ENCODE peak calls at places on chromosomes 13 and 19, in four cellular contexts. M is NCI-H2081, U is non-pigmented ciliary epithelial cell, S is GM18507. H is an unnamed sample.

GRCh38 chr19:16330368-16330801 is 5.8 kb downstream of the KLF2 start:
- DNase-seq in M (no peak), U (no peak), S (no peak), H (peak; percentile 73)

GRCh38 chr19:46030861-46031550 is 8.2 kb upstream of the PGLYRP1 start:
- DNase-seq in M (no peak), U (no peak), S (no peak), H (no peak)

GRCh38 chr19:42297034-42297433 is 4.9 kb upstream of the PRR19 start:
- DNase-seq in M (no peak), U (no peak), S (no peak), H (no peak)

GRCh38 chr13:20192470-20193141 is at the start of gene GJB2:
- DNase-seq in M (no peak), U (no peak), S (no peak), H (no peak)

GRCh38 chr19:3343619-3344502 is 22.5 kb upstream of the NFIC start:
- DNase-seq in M (no peak), U (no peak), S (no peak), H (peak; percentile 76)

GRCh38 chr19:45643024-45643926 is 4.1 kb upstream of the EML2 start:
- DNase-seq in M (peak; percentile 76), U (no peak), S (no peak), H (peak; percentile 91)

GRCh38 chr19:36032251-36033104 is at the start of gene CLIP3:
- DNase-seq in M (peak; percentile 58), U (no peak), S (peak; percentile 42), H (peak; percentile 75)

GRCh38 chr19:16804176-16804575 is 25.0 kb upstream of the SIN3B start:
- DNase-seq in M (no peak), U (no peak), S (no peak), H (no peak)

GRCh38 chr13:113839536-113840204 is 24.2 kb downstream of the GAS6 start:
- DNase-seq in M (no peak), U (no peak), S (no peak), H (peak; percentile 65)

GRCh38 chr19:41584260-41584810 is 8.4 kb downstream of the CEACAM21 start:
- DNase-seq in M (no peak), U (no peak), S (no peak), H (no peak)

GRCh38 chr13:23069571-23069970 is 111.2 kb upstream of the SGCG start:
- DNase-seq in M (no peak), U (peak; percentile 36), S (no peak), H (no peak)

GRCh38 chr13:113360446-113360845 is 3.5 kb downstream of the GRTP1 start:
- DNase-seq in M (no peak), U (no peak), S (no peak), H (no peak)

GRCh38 chr13:50085063-50085462 is 69.8 kb downstream of the KCNRG start:
- DNase-seq in M (peak; percentile 47), U (no peak), S (no peak), H (no peak)

GRCh38 chr13:41681587-41681986 is 224.2 kb downstream of the RGCC start:
- DNase-seq in M (no peak), U (no peak), S (no peak), H (no peak)

GRCh38 chr19:17719730-17720486 is 628 bp downstream of the MAP1S start:
- DNase-seq in M (peak; percentile 51), U (no peak), S (no peak), H (peak; percentile 24)

GRCh38 chr19:46351241-46352041 is 4.6 kb downstream of the PPP5C start:
- DNase-seq in M (no peak), U (no peak), S (no peak), H (peak; percentile 48)

GRCh38 chr19:12112238-12112637 is 27.9 kb downstream of the ZNF20 start:
- DNase-seq in M (no peak), U (no peak), S (no peak), H (no peak)

GRCh38 chr19:49436381-49437017 is 4.8 kb downstream of the SLC17A7 start:
- DNase-seq in M (no peak), U (no peak), S (no peak), H (no peak)